ENCODE peak calls at places on chromosomes 1 and 21, in four cellular contexts. V is K562, A is WTC11, R is GM12878. G is an unnamed sample.

GRCh38 chr21:28419811-28420210 is 572.9 kb downstream of the LTN1 start:
- DNase-seq in V (no peak), A (no peak), R (no peak), G (no peak)

GRCh38 chr1:117466761-117467160 is 99.5 kb downstream of the MAN1A2 start:
- DNase-seq in V (no peak), A (no peak), R (no peak), G (no peak)

GRCh38 chr1:239858058-239858457 is 233.6 kb upstream of the FMN2 start:
- DNase-seq in V (no peak), A (no peak), R (no peak), G (no peak)

GRCh38 chr1:38839363-38839762 is 20.2 kb downstream of the RRAGC start:
- DNase-seq in V (no peak), A (no peak), R (no peak), G (no peak)

GRCh38 chr1:90133133-90133532 is 138.2 kb downstream of the ZNF326 start:
- DNase-seq in V (peak), A (peak), R (no peak), G (peak)

GRCh38 chr1:79079770-79080169 is 73.2 kb upstream of the ADGRL4 start:
- DNase-seq in V (no peak), A (peak), R (no peak), G (no peak)

GRCh38 chr1:94025383-94026340 is 95.3 kb downstream of the ABCA4 start:
- DNase-seq in V (peak), A (no peak), R (peak), G (peak)

GRCh38 chr1:189628857-189629256 is 848.8 kb downstream of the BRINP3 start:
- DNase-seq in V (no peak), A (no peak), R (no peak), G (no peak)

GRCh38 chr1:11272544-11272841 is 505 bp upstream of the UBIAD1 start:
- DNase-seq in V (no peak), A (no peak), R (no peak), G (no peak)

GRCh38 chr1:29981586-29982239 is 741.7 kb downstream of the MATN1 start:
- DNase-seq in V (no peak), A (no peak), R (no peak), G (no peak)

GRCh38 chr1:45876000-45876399 is 72.6 kb downstream of the MAST2 start:
- DNase-seq in V (peak), A (no peak), R (no peak), G (no peak)

GRCh38 chr1:174301295-174302077 is 142.2 kb downstream of the RABGAP1L start:
- DNase-seq in V (no peak), A (no peak), R (no peak), G (no peak)
- TF ChIP-seq ETV6 in V (no peak), A (no peak), R (no peak), G (no peak)

GRCh38 chr1:179821524-179821923 is 56.1 kb downstream of the TOR1AIP2 start:
- DNase-seq in V (no peak), A (no peak), R (no peak), G (no peak)
- TF ChIP-seq ETV6 in V (no peak), A (no peak), R (no peak), G (no peak)

GRCh38 chr1:54986532-54986931 is 6.1 kb downstream of the TMEM61 start:
- DNase-seq in V (no peak), A (no peak), R (no peak), G (no peak)

GRCh38 chr1:54982739-54983138 is 2.3 kb downstream of the TMEM61 start:
- DNase-seq in V (peak), A (no peak), R (no peak), G (peak)

GRCh38 chr1:54985556-54985955 is 5.1 kb downstream of the TMEM61 start:
- DNase-seq in V (no peak), A (no peak), R (no peak), G (no peak)

GRCh38 chr1:54986025-54986424 is 5.6 kb downstream of the TMEM61 start:
- DNase-seq in V (no peak), A (no peak), R (no peak), G (no peak)

GRCh38 chr1:54984126-54984842 is 3.9 kb downstream of the TMEM61 start:
- DNase-seq in V (no peak), A (no peak), R (no peak), G (no peak)
- TF ChIP-seq ETV6 in V (no peak), A (no peak), R (no peak), G (no peak)

GRCh38 chr1:12630946-12631540 is 12.8 kb upstream of the AADACL4 start:
- DNase-seq in V (no peak), A (no peak), R (no peak), G (no peak)
- TF ChIP-seq ETV6 in V (no peak), A (no peak), R (no peak), G (no peak)

GRCh38 chr1:179121159-179121938 is 39.5 kb downstream of the TOR3A start:
- DNase-seq in V (no peak), A (peak), R (no peak), G (peak)
- TF ChIP-seq ETV6 in V (no peak), A (no peak), R (no peak), G (no peak)

DNA sequence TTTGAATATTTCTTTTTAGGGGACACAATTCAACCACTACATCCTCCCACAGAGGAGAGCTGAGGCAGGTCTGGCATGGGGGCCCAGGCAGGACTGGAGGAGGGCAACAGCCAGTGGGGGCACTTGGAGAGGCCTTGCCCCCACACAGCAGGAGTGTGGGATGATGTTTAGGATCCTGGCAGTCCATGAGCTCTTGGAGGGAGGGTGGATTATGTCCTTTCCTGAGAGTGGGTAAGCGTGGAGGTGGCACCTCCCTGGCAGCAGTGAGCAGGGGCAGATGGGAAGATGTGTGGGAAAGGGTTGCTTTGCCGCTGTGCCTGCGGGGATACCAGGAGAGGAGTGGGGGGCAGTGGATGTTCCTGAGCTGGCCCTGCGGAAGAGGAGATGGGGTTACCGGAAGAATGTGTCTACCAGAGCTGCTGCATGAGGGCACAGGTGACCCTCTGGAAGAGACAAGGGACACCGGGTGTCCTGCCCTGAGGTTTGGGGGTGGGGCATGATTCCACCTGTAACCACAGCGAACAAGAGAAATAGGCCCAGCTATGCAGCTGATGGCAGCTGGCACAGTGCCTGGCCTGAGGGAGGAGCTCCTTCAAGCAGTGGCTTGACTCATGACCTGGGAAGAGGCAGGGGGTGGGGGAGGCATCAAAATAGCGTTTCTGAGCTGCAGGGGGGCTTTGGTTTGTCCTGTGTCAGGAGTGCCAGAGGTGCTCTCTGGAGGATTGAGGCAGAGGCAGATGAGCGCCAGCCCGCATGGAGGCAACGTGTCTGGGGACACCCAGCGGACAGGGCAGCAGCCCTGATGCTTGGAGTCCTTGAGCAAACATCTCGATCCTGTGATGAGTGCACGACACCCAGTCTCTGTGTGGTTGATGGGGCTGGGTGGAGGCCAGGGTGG is 123.9 kb upstream of the TMPRSS2 start:
- DNase-seq in V (no peak), A (no peak), R (no peak), G (no peak)
- TF ChIP-seq ETV6 in V (no peak), A (no peak), R (no peak), G (no peak)

GRCh38 chr1:202860744-202861419 is 28.1 kb downstream of the RABIF start:
- DNase-seq in V (peak), A (peak), R (no peak), G (peak)
- TF ChIP-seq ETV6 in V (no peak), A (no peak), R (no peak), G (no peak)

DNA sequence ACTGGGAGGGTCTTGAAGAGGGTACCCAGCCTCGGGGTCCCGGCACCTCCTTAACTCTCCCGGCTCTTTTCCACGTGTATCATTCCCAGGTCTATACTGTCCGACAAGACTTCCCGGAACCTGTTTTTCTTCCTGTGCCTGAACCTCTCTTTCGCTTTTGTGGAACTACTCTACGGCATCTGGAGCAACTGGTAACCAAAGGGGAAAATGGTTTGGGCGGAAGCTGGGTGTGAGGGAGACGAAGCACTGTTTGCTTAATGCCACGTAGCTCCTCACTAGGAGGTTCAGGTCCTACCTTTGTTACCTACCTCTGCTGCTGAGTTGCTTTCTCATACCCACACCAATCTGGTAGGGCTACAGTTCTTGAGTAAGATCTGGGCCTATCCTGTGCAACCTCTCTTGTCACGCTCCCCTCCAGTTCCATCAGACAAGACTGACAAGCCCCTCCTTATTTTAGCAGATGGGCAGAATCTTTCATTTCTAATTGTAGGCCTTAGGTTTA is 642 bp downstream of the SLC30A7 start:
- DNase-seq in V (peak), A (no peak), R (peak), G (peak)
- TF ChIP-seq ETV6 in V (no peak), A (no peak), R (no peak), G (no peak)

DNA sequence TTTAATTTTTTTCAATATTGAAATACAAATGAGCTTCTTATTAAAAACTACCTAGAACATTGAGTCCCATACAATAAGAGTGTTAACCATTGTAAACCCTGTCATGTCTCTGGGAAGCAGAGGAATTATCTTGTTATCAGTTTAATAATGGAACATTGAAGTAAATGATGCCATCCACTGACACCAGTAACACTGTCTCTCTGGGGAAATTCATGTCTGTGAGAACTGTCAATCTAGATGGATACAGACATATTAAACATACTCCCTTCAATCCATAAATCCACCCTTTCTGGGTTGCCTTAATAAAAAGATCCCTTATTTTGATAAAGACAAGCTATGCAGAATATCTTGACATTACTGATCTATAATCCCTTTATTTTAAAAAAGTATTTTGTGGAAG is 503.2 kb downstream of the DPYD start:
- DNase-seq in V (no peak), A (no peak), R (no peak), G (no peak)
- TF ChIP-seq ETV6 in V (no peak), A (no peak), R (no peak), G (no peak)